ENCODE peak calls at places on chromosome 6, in ten cellular contexts. U is brain microvascular endothelial cell, Y is cardiac muscle cell, N is Peyer's patch, O is ovary, E is tibial artery, G is stomach, H is neural progenitor cell, I is HL-60, R is prostate gland. X is an unnamed sample.

GRCh38 chr6:107803957-107804356 is 20.2 kb downstream of the SCML4 start:
- DNase-seq in I (no peak), R (no peak), O (no peak), Y (no peak), G (no peak), U (no peak), H (no peak), N (no peak), E (no peak), X (no peak)

GRCh38 chr6:33118525-33119123 is 42.8 kb downstream of the HLA-DPB1 start:
- DNase-seq in H (peak), E (no peak), N (no peak), Y (peak), O (no peak), I (peak), G (no peak), U (peak), R (peak), X (no peak)

GRCh38 chr6:109834595-109835437 is 143.3 kb upstream of the GPR6 start:
- DNase-seq in N (no peak), Y (no peak), U (no peak), O (no peak), I (no peak), R (no peak), E (no peak), G (no peak), H (no peak), X (no peak)

GRCh38 chr6:95091823-95092436 is 485.4 kb upstream of the MANEA start:
- DNase-seq in I (no peak), N (no peak), Y (peak), U (peak), O (no peak), G (no peak), E (no peak), H (peak), R (no peak), X (no peak)

GRCh38 chr6:1527098-1527497 is 82.6 kb upstream of the FOXC1 start:
- DNase-seq in Y (peak), I (no peak), R (peak), O (peak), G (no peak), U (peak), E (peak), H (peak), N (peak), X (peak)

GRCh38 chr6:121652726-121653623 is 217.5 kb downstream of the GJA1 start:
- DNase-seq in R (peak), G (no peak), I (no peak), H (no peak), O (no peak), E (no peak), U (peak), Y (peak), N (no peak), X (no peak)

GRCh38 chr6:99588618-99589289 is 17.9 kb upstream of the PRDM13 start:
- DNase-seq in H (peak), O (peak), I (peak), Y (peak), R (peak), U (peak), G (peak), N (peak), E (peak), X (peak)

GRCh38 chr6:71510057-71510713 is 221.6 kb downstream of the OGFRL1 start:
- DNase-seq in G (peak), N (peak), E (peak), I (peak), R (peak), U (peak), O (peak), Y (peak), H (peak), X (peak)

GRCh38 chr6:26475823-26476729 is 18.3 kb downstream of the BTN2A1 start:
- DNase-seq in R (no peak), I (no peak), Y (no peak), G (no peak), U (no peak), N (no peak), E (no peak), O (no peak), H (peak), X (no peak)

GRCh38 chr6:170179925-170180324 is 111.0 kb downstream of the DLL1 start:
- DNase-seq in H (no peak), I (no peak), Y (no peak), N (no peak), O (peak), R (peak), U (no peak), G (no peak), E (no peak), X (no peak)

GRCh38 chr6:45049188-45049843 is 278.8 kb upstream of the RUNX2 start:
- DNase-seq in Y (peak), E (no peak), O (no peak), I (peak), H (no peak), N (no peak), G (no peak), R (no peak), U (peak), X (no peak)

GRCh38 chr6:7107578-7108195 is at the start of gene RREB1:
- DNase-seq in G (peak), I (peak), Y (peak), E (peak), N (peak), U (peak), R (peak), O (peak), H (peak), X (peak)

GRCh38 chr6:4388675-4389074 is 253.3 kb upstream of the ECI2 start:
- DNase-seq in U (no peak), G (no peak), E (no peak), N (no peak), R (no peak), I (no peak), O (no peak), Y (no peak), H (peak), X (no peak)

DNA sequence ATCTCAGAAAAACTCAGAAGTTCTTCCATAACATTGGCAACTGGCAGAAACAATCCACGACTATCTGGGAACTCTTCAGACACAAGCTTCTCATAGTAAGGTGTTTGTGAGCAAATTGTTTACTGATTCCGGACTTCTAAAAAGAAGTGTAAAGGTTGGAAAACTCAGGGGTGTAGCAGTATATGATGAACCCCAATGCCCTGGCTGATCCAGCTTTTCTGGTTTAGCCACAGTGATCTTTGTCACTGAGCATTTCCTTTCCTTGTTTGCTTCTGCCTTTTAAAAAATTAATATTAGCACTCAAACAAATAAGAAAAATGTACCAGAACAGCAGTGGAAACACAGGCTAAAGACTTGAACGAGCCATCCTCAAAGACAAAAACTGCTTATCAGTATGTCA is 4.9 kb downstream of the RGS17 start:
- DNase-seq in I (no peak), H (no peak), U (no peak), E (no peak), Y (no peak), R (no peak), N (no peak), G (no peak), O (no peak), X (no peak)
- H3K27ac ChIP-seq in I (no peak), H (no peak), U (no peak), E (no peak), Y (no peak), R (no peak), N (no peak), G (no peak), O (no peak), X (no peak)

GRCh38 chr6:35717449-35718353 is 19.1 kb upstream of the ARMC12 start:
- DNase-seq in N (no peak), O (no peak), U (no peak), I (no peak), E (peak), Y (no peak), H (no peak), G (no peak), R (no peak), X (no peak)
- H3K4me3 ChIP-seq in N (no peak), O (no peak), U (no peak), I (no peak), E (no peak), Y (no peak), H (no peak), G (no peak), R (no peak), X (no peak)

DNA sequence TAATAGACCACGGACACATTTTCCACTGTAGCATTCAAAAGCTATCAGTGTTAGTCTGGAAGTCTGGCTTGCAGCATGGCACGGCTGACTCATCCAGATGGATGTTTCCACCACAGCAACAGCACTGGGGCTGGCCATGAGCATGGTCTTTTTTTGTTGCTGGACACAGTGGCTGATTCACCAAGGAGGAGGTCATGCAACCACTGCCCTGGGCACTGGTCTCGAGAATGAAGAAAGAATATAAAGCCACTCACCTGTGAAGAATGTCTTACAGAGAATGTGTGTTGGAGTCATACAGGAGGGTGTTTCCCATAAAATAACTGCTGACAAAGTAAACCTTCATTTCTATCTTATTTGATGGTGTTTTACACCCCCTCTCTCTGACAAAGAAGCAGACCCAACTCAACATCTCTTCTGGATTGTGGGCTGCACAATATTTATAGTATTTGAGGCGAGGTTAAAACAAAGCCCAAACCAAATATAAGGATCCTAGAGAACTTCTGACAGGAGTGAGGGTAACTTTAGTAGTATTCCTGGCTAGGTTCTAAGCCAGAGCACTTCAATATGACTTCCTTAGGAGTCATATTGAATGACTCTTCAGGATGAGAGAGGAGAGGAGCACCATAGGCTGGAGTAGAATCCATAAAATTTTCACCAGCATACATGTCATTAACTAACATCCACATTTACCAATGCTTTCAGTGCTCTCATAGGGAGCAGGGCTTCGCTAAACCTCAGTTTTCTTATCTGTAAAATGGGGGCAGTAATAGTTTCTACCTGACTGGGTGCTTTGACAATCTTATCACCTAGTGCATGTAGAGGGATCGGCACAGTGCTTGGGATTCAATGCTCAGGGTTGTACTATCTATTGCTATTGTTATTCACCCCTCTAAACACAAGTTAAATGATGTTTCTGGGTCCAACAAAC is 121.4 kb downstream of the KIF13A start:
- DNase-seq in N (no peak), I (no peak), U (peak), Y (peak), H (no peak), G (peak), O (peak), R (peak), E (peak), X (no peak)
- H3K27ac ChIP-seq in N (no peak), I (no peak), U (peak), Y (peak), H (no peak), G (peak), O (no peak), R (peak), E (peak), X (no peak)

DNA sequence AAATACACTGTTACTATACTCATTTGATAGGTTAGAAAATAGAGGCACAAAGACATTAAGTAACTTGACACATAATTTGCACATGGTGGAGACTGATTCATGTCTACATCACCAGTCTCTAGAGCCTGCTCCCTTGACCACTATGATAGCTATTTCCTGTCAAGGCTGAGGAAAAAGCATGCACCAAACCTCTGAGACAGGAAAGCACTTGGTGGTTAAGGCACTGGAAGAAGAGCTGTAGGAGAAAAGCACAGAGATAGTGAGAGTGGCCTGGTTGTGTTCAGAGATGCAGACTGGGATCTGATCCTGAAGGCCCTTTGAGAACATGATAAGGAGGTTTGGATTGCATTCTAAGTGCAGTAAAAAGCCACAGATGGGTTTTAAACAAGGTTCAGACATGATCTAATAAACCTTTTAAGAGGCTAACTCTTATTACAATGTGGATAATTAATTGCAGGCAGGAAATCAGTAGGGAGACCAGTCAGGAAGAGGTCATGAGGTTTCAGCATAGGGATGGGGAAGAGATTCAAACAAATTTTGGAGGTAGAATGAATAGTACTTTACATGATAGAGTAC is 168.9 kb downstream of the PHF3 start:
- DNase-seq in N (no peak), Y (peak), E (no peak), I (no peak), U (peak), H (no peak), O (no peak), R (no peak), G (no peak), X (no peak)
- H3K4me3 ChIP-seq in N (no peak), Y (no peak), E (no peak), I (no peak), U (no peak), H (no peak), O (no peak), R (no peak), G (no peak), X (no peak)

X was measured in testis.